ENCODE peak calls at places on chromosome 7, in nine cellular contexts. B, S, Q, H, N, L, K, T and M are unnamed samples.

GRCh38 chr7:127755965-127756364 is 104.0 kb downstream of the SND1 start:
- DNase-seq in N (no peak), H (no peak), Q (no peak), L (no peak), T (no peak), S (no peak), B (no peak), K (no peak), M (no peak)

GRCh38 chr7:18685961-18686360 is 190.4 kb downstream of the HDAC9 start:
- DNase-seq in T (no peak), Q (no peak), S (no peak), L (peak; percentile 67), H (no peak), N (no peak), K (no peak), B (no peak), M (no peak)

GRCh38 chr7:120877706-120878105 is 19.8 kb upstream of the TSPAN12 start:
- DNase-seq in H (no peak), S (no peak), N (no peak), L (no peak), K (no peak), T (no peak), B (no peak), Q (no peak), M (no peak)

GRCh38 chr7:157129200-157129599 is 9.5 kb upstream of the UBE3C start:
- DNase-seq in B (no peak), Q (no peak), S (no peak), T (no peak), H (peak; percentile 24), K (no peak), L (no peak), N (no peak), M (no peak)

GRCh38 chr7:1566687-1567081 is 3.1 kb downstream of the PSMG3 start:
- DNase-seq in B (peak; percentile 10), L (no peak), T (no peak), K (no peak), S (no peak), Q (no peak), H (no peak), N (no peak), M (no peak)

GRCh38 chr7:151736403-151736909 is 140.5 kb downstream of the PRKAG2 start:
- DNase-seq in T (no peak), N (no peak), S (no peak), K (no peak), B (peak; percentile 82), H (peak; percentile 90), L (peak; percentile 96), Q (no peak), M (no peak)

GRCh38 chr7:2181077-2181854 is 51.5 kb downstream of the MAD1L1 start:
- DNase-seq in S (no peak), B (no peak), H (no peak), K (no peak), N (no peak), T (no peak), L (no peak), Q (no peak), M (no peak)

GRCh38 chr7:36391436-36392198 is 2.0 kb downstream of the ANLN start:
- DNase-seq in Q (no peak), K (no peak), L (peak; percentile 24), S (no peak), N (no peak), T (no peak), H (no peak), B (no peak), M (no peak)

GRCh38 chr7:3955751-3956696 is 655.0 kb downstream of the SDK1 start:
- DNase-seq in N (no peak), K (no peak), L (peak; percentile 65), H (no peak), S (no peak), T (no peak), Q (no peak), B (peak; percentile 37), M (no peak)

GRCh38 chr7:23205861-23206510 is 24.1 kb downstream of the NUP42 start:
- DNase-seq in L (no peak), N (no peak), B (no peak), T (peak; percentile 51), H (no peak), S (no peak), K (no peak), Q (no peak), M (no peak)

GRCh38 chr7:157208758-157209413 is 70.2 kb downstream of the UBE3C start:
- DNase-seq in S (no peak), L (no peak), B (no peak), Q (no peak), K (no peak), T (no peak), N (no peak), H (no peak), M (no peak)

GRCh38 chr7:29017666-29018065 is 59.5 kb upstream of the TRIL start:
- DNase-seq in S (no peak), K (no peak), N (no peak), B (no peak), T (no peak), L (peak; percentile 6), H (no peak), Q (no peak), M (no peak)

GRCh38 chr7:98828368-98828767 is 41.4 kb downstream of the TMEM130 start:
- DNase-seq in S (no peak), N (no peak), H (no peak), L (no peak), T (no peak), K (no peak), B (no peak), Q (no peak), M (no peak)

GRCh38 chr7:44286618-44287487 is 38.5 kb downstream of the CAMK2B start:
- DNase-seq in H (peak; percentile 54), Q (no peak), B (no peak), K (no peak), L (no peak), T (peak; percentile 34), S (peak; percentile 60), N (peak; percentile 26), M (no peak)

GRCh38 chr7:129777993-129778769 is 166.7 kb downstream of the NRF1 start:
- DNase-seq in T (no peak), L (no peak), S (no peak), K (no peak), B (no peak), H (no peak), N (no peak), Q (no peak), M (no peak)

DNA sequence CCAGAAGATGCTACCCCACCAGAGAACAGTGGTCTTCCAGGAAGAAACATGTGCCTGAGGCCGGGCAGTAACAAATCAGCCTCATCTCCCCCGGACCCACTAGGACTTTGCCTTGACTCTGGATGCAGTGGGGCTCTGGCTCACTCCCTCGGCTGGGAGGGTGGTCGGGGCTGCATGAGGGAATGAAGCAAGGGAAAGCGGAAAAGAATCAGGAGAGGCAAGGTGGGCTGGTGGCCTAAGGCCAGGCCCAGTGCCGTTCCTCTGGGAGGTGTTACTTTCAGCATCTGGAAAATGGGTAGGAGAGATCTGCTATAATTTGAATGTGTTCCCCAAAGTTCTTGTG is 51.8 kb downstream of the CLEC2L start:
- DNase-seq in K (no peak), T (no peak), Q (no peak), S (no peak), H (no peak), B (no peak), L (no peak), N (no peak), M (no peak)
- H3K27ac ChIP-seq in K (no peak overlapping the region), T (no peak overlapping the region), Q (no peak overlapping the region), S (no peak overlapping the region), H (no peak overlapping the region), B (no peak overlapping the region), L (no peak overlapping the region), N (no peak overlapping the region), M (no peak overlapping the region)

DNA sequence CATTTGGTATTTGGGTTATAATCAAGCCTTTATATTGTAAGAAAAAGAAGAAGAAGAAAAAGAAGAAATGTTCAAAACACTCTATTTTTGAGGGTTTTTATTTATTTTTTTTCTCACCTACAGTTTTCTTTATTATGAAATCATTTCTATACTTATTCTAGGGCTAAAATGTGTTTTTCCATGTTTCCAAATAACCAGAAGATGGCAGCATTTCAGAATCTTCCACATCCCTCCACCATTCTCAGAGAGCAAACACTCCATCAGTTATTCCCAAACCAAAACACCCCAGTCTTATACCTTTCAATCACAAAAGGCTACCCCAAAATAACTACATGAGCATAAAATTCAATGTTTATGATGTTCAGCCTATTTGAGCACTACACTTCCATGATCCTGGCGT is 38.7 kb upstream of the PPP1R17 start:
- DNase-seq in H (no peak), S (no peak), T (no peak), Q (no peak), K (no peak), N (no peak), B (no peak), L (peak; percentile 1), M (no peak)
- TF ChIP-seq CTCF in H (no peak), S (peak; percentile 32), T (peak; percentile 18), Q (no peak), K (no peak), N (peak; percentile 54), B (peak; percentile 42), L (peak; percentile 27), M (no peak)

DNA sequence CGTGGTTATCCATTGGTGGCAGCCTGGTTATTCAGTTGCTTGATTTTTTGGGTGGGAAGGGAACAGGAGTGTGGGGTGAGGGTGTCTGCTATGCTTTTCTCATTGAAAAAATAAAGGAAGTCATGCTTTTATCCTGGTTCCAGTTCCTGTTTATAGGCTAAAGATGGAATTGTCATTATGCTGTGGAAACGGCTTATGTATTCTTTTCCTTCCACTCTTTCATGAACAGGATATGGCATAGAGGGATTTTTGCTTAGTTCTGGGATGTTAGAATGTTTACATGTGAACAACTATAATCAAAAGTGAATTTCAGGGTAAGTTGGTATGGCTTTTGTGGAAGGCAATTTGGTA is 36.0 kb upstream of the PTPN12 start:
- DNase-seq in K (no peak), L (no peak), S (no peak), N (no peak), Q (no peak), H (no peak), T (no peak), B (no peak), M (no peak)
- H3K27ac ChIP-seq in K (no peak overlapping the region), L (no peak overlapping the region), S (no peak overlapping the region), N (no peak overlapping the region), Q (no peak overlapping the region), H (no peak overlapping the region), T (peak overlapping the region; percentile 32), B (no peak overlapping the region), M (no peak overlapping the region)

GRCh38 chr7:471866-472639 is 47.6 kb downstream of the PDGFA start:
- DNase-seq in K (no peak), Q (no peak), B (peak; percentile 83), N (peak; percentile 37), L (peak; percentile 98), S (peak; percentile 85), T (peak; percentile 77), H (peak; percentile 98), M (no peak)

GRCh38 chr7:472640-472957 is 47.0 kb downstream of the PDGFA start:
- DNase-seq in N (peak; percentile 2), S (no peak), K (no peak), T (no peak), H (no peak), B (no peak), Q (no peak), L (no peak), M (no peak)

GRCh38 chr7:469591-469961 is 50.1 kb downstream of the PDGFA start:
- DNase-seq in H (peak; percentile 53), K (no peak), T (no peak), N (peak; percentile 16), S (peak; percentile 40), B (no peak), Q (no peak), L (no peak), M (no peak)

GRCh38 chr7:473211-473734 is 46.4 kb downstream of the PDGFA start:
- DNase-seq in H (peak; percentile 63), T (no peak), L (no peak), K (no peak), Q (no peak), B (no peak), S (peak; percentile 58), N (peak; percentile 13), M (no peak)

GRCh38 chr7:471191-471865 is 48.3 kb downstream of the PDGFA start:
- DNase-seq in B (no peak), T (no peak), L (no peak), H (no peak), K (no peak), N (peak; percentile 20), S (no peak), Q (no peak), M (no peak)
- TF ChIP-seq CTCF in B (no peak), T (no peak), L (no peak), H (no peak), K (no peak), N (no peak), S (no peak), Q (no peak), M (no peak)